ENCODE peak calls at places on chromosomes 7 and 10, in six cellular contexts. One of them, this sample, is unnamed.
A peak's percentile ranks its signal among the peaks of the same experiment; 100 is the strongest.

GRCh38 chr10:77109470-77109994 is 528.1 kb downstream of the KCNMA1 start:
- DNase-seq in neuronal stem cell: no peak
- DNase-seq in trophoblast cell: no peak
- DNase-seq in IMR-90: no peak
- DNase-seq in H1: no peak
- DNase-seq in mesenchymal stem cell: no peak
- DNase-seq in this sample: no peak

GRCh38 chr10:123424537-123424936 is 241.6 kb upstream of the GPR26 start:
- DNase-seq in neuronal stem cell: no peak
- DNase-seq in mesenchymal stem cell: no peak
- DNase-seq in trophoblast cell: no peak
- DNase-seq in IMR-90: no peak
- DNase-seq in H1: no peak
- DNase-seq in this sample: no peak

GRCh38 chr10:5811387-5811821 is 1.8 kb downstream of the GDI2 start:
- DNase-seq in H1: no peak
- DNase-seq in IMR-90: peak; percentile 64
- DNase-seq in mesenchymal stem cell: peak; percentile 69
- DNase-seq in trophoblast cell: peak; percentile 19
- DNase-seq in neuronal stem cell: peak; percentile 61
- DNase-seq in this sample: peak; percentile 66

GRCh38 chr7:124874644-124875163 is 54.9 kb downstream of the POT1 start:
- DNase-seq in trophoblast cell: no peak
- DNase-seq in H1: no peak
- DNase-seq in mesenchymal stem cell: no peak
- DNase-seq in IMR-90: no peak
- DNase-seq in neuronal stem cell: no peak
- DNase-seq in this sample: no peak

GRCh38 chr10:63633677-63634487 is 112.7 kb downstream of the REEP3 start:
- DNase-seq in H1: no peak
- DNase-seq in neuronal stem cell: no peak
- DNase-seq in trophoblast cell: peak; percentile 75
- DNase-seq in IMR-90: peak; percentile 52
- DNase-seq in mesenchymal stem cell: peak; percentile 48
- DNase-seq in this sample: peak; percentile 74

GRCh38 chr10:120005408-120006280 is 113.1 kb downstream of the SEC23IP start:
- DNase-seq in neuronal stem cell: peak; percentile 42
- DNase-seq in IMR-90: no peak
- DNase-seq in H1: no peak
- DNase-seq in mesenchymal stem cell: no peak
- DNase-seq in trophoblast cell: peak; percentile 37
- DNase-seq in this sample: peak; percentile 68

GRCh38 chr10:2284071-2284470 is 546.7 kb upstream of the ADARB2 start:
- DNase-seq in IMR-90: no peak
- DNase-seq in trophoblast cell: no peak
- DNase-seq in mesenchymal stem cell: no peak
- DNase-seq in H1: no peak
- DNase-seq in neuronal stem cell: no peak
- DNase-seq in this sample: no peak

GRCh38 chr10:56035489-56035888 is 325.6 kb downstream of the ZWINT start:
- DNase-seq in trophoblast cell: peak; percentile 41
- DNase-seq in IMR-90: no peak
- DNase-seq in neuronal stem cell: no peak
- DNase-seq in mesenchymal stem cell: no peak
- DNase-seq in H1: no peak
- DNase-seq in this sample: no peak

GRCh38 chr7:1008733-1009363 is 25.9 kb downstream of the CYP2W1 start:
- DNase-seq in IMR-90: no peak
- DNase-seq in trophoblast cell: no peak
- DNase-seq in neuronal stem cell: no peak
- DNase-seq in H1: no peak
- DNase-seq in mesenchymal stem cell: no peak
- DNase-seq in this sample: no peak

GRCh38 chr7:100874300-100874576 is 665 bp upstream of the SRRT start:
- DNase-seq in trophoblast cell: no peak
- DNase-seq in mesenchymal stem cell: no peak
- DNase-seq in H1: no peak
- DNase-seq in neuronal stem cell: no peak
- DNase-seq in IMR-90: no peak
- DNase-seq in this sample: peak; percentile 70

GRCh38 chr10:86315543-86315942 is 51.1 kb downstream of the GRID1 start:
- DNase-seq in IMR-90: no peak
- DNase-seq in neuronal stem cell: no peak
- DNase-seq in H1: no peak
- DNase-seq in mesenchymal stem cell: no peak
- DNase-seq in trophoblast cell: no peak
- DNase-seq in this sample: no peak

GRCh38 chr7:24318326-24318725 is 34.3 kb downstream of the NPY start:
- DNase-seq in trophoblast cell: no peak
- DNase-seq in mesenchymal stem cell: no peak
- DNase-seq in neuronal stem cell: no peak
- DNase-seq in IMR-90: no peak
- DNase-seq in H1: peak; percentile 10
- DNase-seq in this sample: peak; percentile 83

GRCh38 chr7:130888017-130888371 is 154.0 kb upstream of the KLF14 start:
- DNase-seq in mesenchymal stem cell: peak; percentile 64
- DNase-seq in H1: no peak
- DNase-seq in IMR-90: no peak
- DNase-seq in trophoblast cell: peak; percentile 31
- DNase-seq in neuronal stem cell: no peak
- DNase-seq in this sample: no peak

GRCh38 chr10:42952358-42952757 is 124.5 kb upstream of the RET start:
- DNase-seq in IMR-90: no peak
- DNase-seq in neuronal stem cell: peak; percentile 48
- DNase-seq in trophoblast cell: peak; percentile 68
- DNase-seq in mesenchymal stem cell: peak; percentile 8
- DNase-seq in H1: peak; percentile 64
- DNase-seq in this sample: peak; percentile 91

GRCh38 chr10:30491204-30491603 is 57.2 kb downstream of the MAP3K8 start:
- DNase-seq in mesenchymal stem cell: peak; percentile 34
- DNase-seq in H1: no peak
- DNase-seq in trophoblast cell: peak; percentile 77
- DNase-seq in IMR-90: peak; percentile 40
- DNase-seq in neuronal stem cell: no peak
- DNase-seq in this sample: no peak

GRCh38 chr7:122767339-122767738 is 64.6 kb upstream of the RNF148 start:
- DNase-seq in H1: no peak
- DNase-seq in IMR-90: no peak
- DNase-seq in mesenchymal stem cell: no peak
- DNase-seq in neuronal stem cell: peak; percentile 23
- DNase-seq in trophoblast cell: no peak
- DNase-seq in this sample: no peak

GRCh38 chr10:114489521-114490310 is 85.4 kb upstream of the AFAP1L2 start:
- DNase-seq in IMR-90: no peak
- DNase-seq in H1: no peak
- DNase-seq in neuronal stem cell: peak; percentile 63
- DNase-seq in mesenchymal stem cell: no peak
- DNase-seq in trophoblast cell: no peak
- DNase-seq in this sample: peak; percentile 62

DNA sequence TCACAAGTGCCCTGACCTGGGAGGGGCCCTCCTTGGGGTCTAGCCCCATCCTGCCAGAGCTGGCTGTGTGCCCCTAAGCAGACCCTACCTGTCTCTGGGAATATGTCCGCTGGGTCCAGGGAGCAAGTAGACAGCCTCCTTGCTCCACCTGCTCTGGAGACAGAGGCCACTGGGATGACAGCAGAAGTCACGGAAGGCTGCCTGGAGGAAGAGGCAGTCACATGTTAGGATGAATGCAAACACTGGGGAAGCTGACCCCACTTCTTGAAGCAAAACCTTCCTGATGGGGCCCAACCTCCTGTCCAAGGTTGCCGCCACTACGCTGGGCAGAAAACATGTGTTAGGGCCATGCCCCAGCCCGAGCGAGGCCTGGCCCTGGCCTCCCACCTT is 11.7 kb upstream of the LFNG start:
- DNase-seq in mesenchymal stem cell: no peak
- DNase-seq in neuronal stem cell: no peak
- DNase-seq in trophoblast cell: no peak
- DNase-seq in H1: no peak
- DNase-seq in IMR-90: no peak
- DNase-seq in this sample: no peak
- H3K4me3 ChIP-seq in mesenchymal stem cell: no peak overlapping the region
- H3K4me3 ChIP-seq in neuronal stem cell: no peak overlapping the region
- H3K4me3 ChIP-seq in trophoblast cell: no peak overlapping the region
- H3K4me3 ChIP-seq in H1: no peak overlapping the region
- H3K4me3 ChIP-seq in IMR-90: no peak overlapping the region
- H3K4me3 ChIP-seq in this sample: no peak overlapping the region

GRCh38 chr10:71769279-71769823 is 4.0 kb downstream of the VSIR start:
- DNase-seq in neuronal stem cell: no peak
- DNase-seq in mesenchymal stem cell: no peak
- DNase-seq in IMR-90: peak; percentile 31
- DNase-seq in H1: no peak
- DNase-seq in trophoblast cell: peak; percentile 48
- DNase-seq in this sample: no peak

GRCh38 chr10:71771821-71772617 is 1.3 kb downstream of the VSIR start:
- DNase-seq in mesenchymal stem cell: peak; percentile 67
- DNase-seq in H1: no peak
- DNase-seq in IMR-90: peak; percentile 66
- DNase-seq in trophoblast cell: peak; percentile 51
- DNase-seq in neuronal stem cell: no peak
- DNase-seq in this sample: peak; percentile 33

GRCh38 chr10:71771204-71771603 is 2.1 kb downstream of the VSIR start:
- DNase-seq in IMR-90: no peak
- DNase-seq in trophoblast cell: no peak
- DNase-seq in H1: no peak
- DNase-seq in neuronal stem cell: no peak
- DNase-seq in mesenchymal stem cell: no peak
- DNase-seq in this sample: no peak

GRCh38 chr10:71770255-71770654 is 3.1 kb downstream of the VSIR start:
- DNase-seq in mesenchymal stem cell: peak; percentile 46
- DNase-seq in trophoblast cell: peak; percentile 73
- DNase-seq in H1: no peak
- DNase-seq in neuronal stem cell: no peak
- DNase-seq in IMR-90: peak; percentile 53
- DNase-seq in this sample: no peak

DNA sequence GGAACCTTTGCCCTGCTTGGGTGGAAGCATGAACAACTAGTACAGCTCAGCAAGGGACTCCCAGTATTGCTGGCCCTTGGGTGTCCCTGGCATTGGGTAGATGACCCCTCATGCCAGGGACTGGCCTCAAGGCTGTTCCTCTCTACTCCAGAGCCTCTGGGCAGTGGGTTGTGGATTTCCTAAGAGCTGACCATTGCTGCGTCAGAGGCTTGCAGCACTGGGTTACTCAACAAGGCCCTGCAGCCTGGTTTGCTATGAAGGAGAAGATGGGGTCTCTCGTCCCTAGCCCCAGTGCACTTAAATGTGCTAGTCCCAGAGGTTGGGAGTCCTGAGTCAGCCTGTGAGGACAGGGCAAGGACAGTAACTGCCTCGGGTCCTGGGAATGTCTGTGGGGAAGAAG is 2.5 kb downstream of the VSIR start:
- DNase-seq in trophoblast cell: peak; percentile 87
- DNase-seq in mesenchymal stem cell: peak; percentile 42
- DNase-seq in H1: no peak
- DNase-seq in IMR-90: no peak
- DNase-seq in neuronal stem cell: no peak
- DNase-seq in this sample: no peak
- H3K9ac ChIP-seq in trophoblast cell: no peak overlapping the region
- H3K9ac ChIP-seq in mesenchymal stem cell: peak overlapping the region; percentile 87
- H3K9ac ChIP-seq in H1: no peak overlapping the region
- H3K9ac ChIP-seq in IMR-90: no peak overlapping the region
- H3K9ac ChIP-seq in neuronal stem cell: no peak overlapping the region
- H3K9ac ChIP-seq in this sample: no peak overlapping the region

DNA sequence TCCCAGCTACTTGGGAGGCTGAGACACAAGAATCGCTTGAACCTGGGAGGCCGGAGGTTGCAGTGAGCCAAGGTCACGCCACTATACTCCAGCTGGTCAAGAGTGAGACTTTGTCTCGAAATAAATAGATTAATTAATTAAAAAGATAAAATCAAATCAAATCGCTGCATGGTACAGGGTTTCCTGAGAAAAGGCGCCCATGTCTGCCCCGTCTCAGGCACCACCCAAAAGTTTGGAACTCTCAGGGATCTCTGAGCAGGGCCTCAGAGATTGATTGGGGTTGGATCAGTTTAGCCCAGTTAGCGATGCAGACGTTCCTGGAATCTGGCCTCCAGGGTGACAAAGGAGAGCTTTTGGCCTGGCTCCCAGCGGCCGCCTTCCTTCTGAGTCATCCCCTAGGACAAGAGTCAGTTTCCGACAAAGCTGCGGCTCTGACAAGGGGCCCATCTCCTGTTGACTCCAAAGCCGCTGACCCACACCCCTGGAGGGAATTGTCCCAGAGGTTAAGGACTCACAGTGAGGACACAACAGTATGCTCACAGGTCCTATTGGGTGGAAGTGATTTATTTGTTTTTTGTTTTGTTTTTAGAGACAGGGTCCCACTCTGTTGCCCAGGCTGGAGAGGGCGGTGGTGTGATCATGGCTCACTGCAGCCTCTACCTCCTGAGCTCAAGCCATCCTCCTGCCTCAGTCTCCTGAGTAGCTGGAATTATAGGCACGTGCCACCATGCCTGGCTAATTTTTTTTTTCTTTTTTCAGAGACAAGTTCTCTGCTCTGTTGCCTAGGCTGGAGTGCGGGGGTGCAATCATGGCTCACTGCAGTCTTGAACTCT is 6.8 kb downstream of the ORAI2 start:
- DNase-seq in trophoblast cell: peak; percentile 69
- DNase-seq in neuronal stem cell: peak; percentile 48
- DNase-seq in H1: peak; percentile 53
- DNase-seq in IMR-90: peak; percentile 79
- DNase-seq in mesenchymal stem cell: peak; percentile 91
- DNase-seq in this sample: peak; percentile 89
- H3K4ac ChIP-seq in trophoblast cell: no peak overlapping the region
- H3K4ac ChIP-seq in neuronal stem cell: no peak overlapping the region
- H3K4ac ChIP-seq in H1: no peak overlapping the region
- H3K4ac ChIP-seq in IMR-90: peak overlapping the region; percentile 71
- H3K4ac ChIP-seq in mesenchymal stem cell: no peak overlapping the region
- H3K4ac ChIP-seq in this sample: no peak overlapping the region

GRCh38 chr10:69232252-69232651 is 12.1 kb downstream of the HKDC1 start:
- DNase-seq in trophoblast cell: peak; percentile 67
- DNase-seq in mesenchymal stem cell: peak; percentile 78
- DNase-seq in neuronal stem cell: no peak
- DNase-seq in IMR-90: peak; percentile 85
- DNase-seq in H1: peak; percentile 47
- DNase-seq in this sample: peak; percentile 94
- H3K4me3 ChIP-seq in trophoblast cell: no peak overlapping the region
- H3K4me3 ChIP-seq in mesenchymal stem cell: no peak overlapping the region
- H3K4me3 ChIP-seq in neuronal stem cell: no peak overlapping the region
- H3K4me3 ChIP-seq in IMR-90: no peak overlapping the region
- H3K4me3 ChIP-seq in H1: no peak overlapping the region
- H3K4me3 ChIP-seq in this sample: no peak overlapping the region

DNA sequence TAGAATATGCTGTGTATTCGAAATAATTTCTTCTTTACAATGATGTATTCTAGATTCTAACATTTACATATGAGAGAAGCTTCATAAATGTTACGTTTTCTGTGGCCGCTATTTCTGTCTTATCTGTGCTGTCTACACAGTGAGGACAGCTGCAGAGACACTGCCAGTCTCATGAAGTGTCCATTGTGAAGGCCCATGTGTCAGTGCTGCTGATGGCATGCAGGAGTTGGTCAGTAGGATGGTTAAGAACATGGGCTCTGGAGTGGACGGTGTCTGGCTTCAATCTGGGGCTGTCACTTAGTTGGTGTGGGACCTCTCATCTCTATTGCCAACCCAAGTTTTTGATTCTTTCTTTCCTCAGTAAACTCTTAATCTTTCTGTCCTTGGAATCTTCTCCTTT is 137.3 kb downstream of the SDK1 start:
- DNase-seq in mesenchymal stem cell: peak; percentile 43
- DNase-seq in H1: no peak
- DNase-seq in neuronal stem cell: no peak
- DNase-seq in IMR-90: no peak
- DNase-seq in trophoblast cell: no peak
- DNase-seq in this sample: no peak
- H3K9ac ChIP-seq in mesenchymal stem cell: no peak overlapping the region
- H3K9ac ChIP-seq in H1: no peak overlapping the region
- H3K9ac ChIP-seq in neuronal stem cell: no peak overlapping the region
- H3K9ac ChIP-seq in IMR-90: no peak overlapping the region
- H3K9ac ChIP-seq in trophoblast cell: no peak overlapping the region
- H3K9ac ChIP-seq in this sample: no peak overlapping the region

GRCh38 chr7:150400779-150401423 is 21.8 kb downstream of the ZNF775 start:
- DNase-seq in neuronal stem cell: no peak
- DNase-seq in trophoblast cell: peak; percentile 12
- DNase-seq in H1: no peak
- DNase-seq in mesenchymal stem cell: no peak
- DNase-seq in IMR-90: no peak
- DNase-seq in this sample: peak; percentile 57
- H3K4ac ChIP-seq in neuronal stem cell: no peak overlapping the region
- H3K4ac ChIP-seq in trophoblast cell: peak overlapping the region; percentile 90
- H3K4ac ChIP-seq in H1: peak overlapping the region; percentile 61
- H3K4ac ChIP-seq in mesenchymal stem cell: peak overlapping the region; percentile 41
- H3K4ac ChIP-seq in IMR-90: no peak overlapping the region
- H3K4ac ChIP-seq in this sample: no peak overlapping the region

This sample was measured in mesendoderm.